ENCODE peak calls at places on chromosomes 1 and 21, in eight cellular contexts. V, U, E, I, R, G, Z and L are unnamed samples.
A peak's percentile ranks its signal among the peaks of the same experiment; 100 is the strongest.

GRCh38 chr1:90798883-90799282 is 81.8 kb upstream of the BARHL2 start:
- DNase-seq in V (no peak), U (no peak), E (no peak), I (no peak), R (no peak), G (no peak), Z (no peak), L (no peak)

GRCh38 chr21:26351661-26352060 is 181.1 kb upstream of the APP start:
- DNase-seq in V (no peak), U (no peak), E (no peak), I (no peak), R (no peak), G (no peak), Z (no peak), L (no peak)

GRCh38 chr1:56573311-56573710 is 6.1 kb downstream of the PLPP3 start:
- DNase-seq in V (no peak), U (no peak), E (no peak), I (no peak), R (no peak), G (no peak), Z (no peak), L (no peak)

GRCh38 chr21:38129711-38130110 is 127.1 kb upstream of the KCNJ15 start:
- DNase-seq in V (no peak), U (no peak), E (no peak), I (no peak), R (no peak), G (no peak), Z (no peak), L (no peak)

GRCh38 chr1:94783342-94784264 is 36.6 kb upstream of the SLC44A3 start:
- DNase-seq in V (peak; percentile 76), U (no peak), E (peak; percentile 99), I (no peak), R (no peak), G (no peak), Z (no peak), L (no peak)

GRCh38 chr1:203309115-203309429 is 3.8 kb downstream of the BTG2 start:
- DNase-seq in V (no peak), U (no peak), E (no peak), I (no peak), R (no peak), G (no peak), Z (no peak), L (no peak)

GRCh38 chr1:41388517-41388916 is 27.3 kb downstream of the FOXO6 start:
- DNase-seq in V (no peak), U (no peak), E (no peak), I (no peak), R (no peak), G (no peak), Z (no peak), L (no peak)

GRCh38 chr21:46111193-46111571 is 13.3 kb downstream of the COL6A2 start:
- DNase-seq in V (peak; percentile 10), U (peak; percentile 5), E (no peak), I (no peak), R (no peak), G (peak; percentile 49), Z (peak; percentile 37), L (peak; percentile 2)

GRCh38 chr1:224109981-224110380 is 3.9 kb upstream of the FBXO28 start:
- DNase-seq in V (no peak), U (no peak), E (no peak), I (no peak), R (no peak), G (no peak), Z (no peak), L (no peak)

GRCh38 chr1:178577882-178578281 is 65.0 kb downstream of the TEX35 start:
- DNase-seq in V (no peak), U (no peak), E (no peak), I (no peak), R (no peak), G (no peak), Z (no peak), L (no peak)

GRCh38 chr21:9758141-9758540 is 763.2 kb upstream of the TPTE start:
- DNase-seq in V (no peak), U (no peak), E (no peak), I (no peak), R (no peak), G (no peak), Z (no peak), L (no peak)
- TF ChIP-seq CTCF in V (no peak), U (no peak), E (no peak), I (no peak), R (no peak), G (no peak), Z (no peak), L (no peak)

GRCh38 chr1:165365344-165365743 is 8.8 kb upstream of the LMX1A start:
- DNase-seq in V (no peak), U (no peak), E (peak; percentile 57), I (no peak), R (no peak), G (no peak), Z (no peak), L (no peak)

GRCh38 chr1:165371588-165372235 is 15.2 kb upstream of the LMX1A start:
- DNase-seq in V (no peak), U (no peak), E (no peak), I (no peak), R (no peak), G (no peak), Z (no peak), L (no peak)

GRCh38 chr1:165364432-165365133 is 8.1 kb upstream of the LMX1A start:
- DNase-seq in V (no peak), U (no peak), E (peak; percentile 76), I (no peak), R (no peak), G (no peak), Z (no peak), L (no peak)

GRCh38 chr1:165369255-165369848 is 12.8 kb upstream of the LMX1A start:
- DNase-seq in V (peak; percentile 75), U (no peak), E (peak; percentile 51), I (peak; percentile 81), R (peak; percentile 64), G (no peak), Z (peak; percentile 75), L (no peak)

GRCh38 chr1:165367375-165367993 is 11.0 kb upstream of the LMX1A start:
- DNase-seq in V (peak; percentile 63), U (peak; percentile 51), E (peak; percentile 77), I (peak; percentile 91), R (peak; percentile 78), G (no peak), Z (peak; percentile 63), L (peak; percentile 93)
- TF ChIP-seq CTCF in V (peak; percentile 90), U (no peak), E (peak; percentile 93), I (peak; percentile 88), R (peak; percentile 94), G (peak; percentile 88), Z (peak; percentile 85), L (no peak)

DNA sequence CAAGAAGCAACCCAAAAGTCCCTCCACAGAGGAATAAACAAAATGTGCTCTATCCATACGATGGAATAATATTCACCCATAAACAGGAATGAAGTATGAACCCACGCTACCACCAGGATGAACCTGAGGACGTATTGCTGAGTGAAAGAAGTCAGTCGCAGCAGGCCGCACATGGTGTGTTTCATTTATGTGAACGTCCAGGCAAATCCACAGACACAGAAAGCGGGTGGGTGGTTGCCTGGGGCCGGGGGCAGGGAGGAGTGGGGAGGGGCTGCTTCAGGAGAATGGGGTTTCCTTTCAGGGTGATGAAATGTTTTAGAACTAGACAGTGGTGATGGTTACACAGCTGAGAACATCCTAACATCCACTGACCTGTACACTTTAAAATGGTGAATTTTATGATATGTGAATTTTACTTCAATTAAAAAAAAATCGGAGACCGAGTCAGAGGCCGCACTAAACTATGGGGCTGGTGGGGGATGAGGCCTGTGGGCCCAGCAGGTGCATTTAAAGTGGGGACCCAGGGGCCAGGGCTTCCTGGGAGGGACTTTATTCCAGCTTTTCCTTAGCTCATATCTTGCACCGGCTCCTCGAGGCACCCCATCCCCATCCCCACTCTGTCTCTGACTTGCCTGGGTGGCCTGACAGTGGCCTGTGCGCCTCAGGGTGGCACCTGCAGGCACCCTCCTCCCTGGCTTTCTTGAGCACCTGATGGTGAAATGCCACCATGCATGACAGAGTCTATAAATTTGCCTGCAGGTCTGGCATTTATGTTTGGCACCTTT is 392.6 kb upstream of the VAMP3 start:
- DNase-seq in V (no peak), U (no peak), E (no peak), I (no peak), R (no peak), G (no peak), Z (no peak), L (no peak)
- TF ChIP-seq CTCF in V (no peak), U (no peak), E (no peak), I (no peak), R (no peak), G (no peak), Z (no peak), L (no peak)

GRCh38 chr1:24989082-24989481 is 59.0 kb upstream of the RUNX3 start:
- DNase-seq in V (no peak), U (no peak), E (no peak), I (no peak), R (no peak), G (no peak), Z (no peak), L (no peak)
- TF ChIP-seq CTCF in V (no peak), U (no peak), E (no peak), I (no peak), R (no peak), G (no peak), Z (no peak), L (no peak)

DNA sequence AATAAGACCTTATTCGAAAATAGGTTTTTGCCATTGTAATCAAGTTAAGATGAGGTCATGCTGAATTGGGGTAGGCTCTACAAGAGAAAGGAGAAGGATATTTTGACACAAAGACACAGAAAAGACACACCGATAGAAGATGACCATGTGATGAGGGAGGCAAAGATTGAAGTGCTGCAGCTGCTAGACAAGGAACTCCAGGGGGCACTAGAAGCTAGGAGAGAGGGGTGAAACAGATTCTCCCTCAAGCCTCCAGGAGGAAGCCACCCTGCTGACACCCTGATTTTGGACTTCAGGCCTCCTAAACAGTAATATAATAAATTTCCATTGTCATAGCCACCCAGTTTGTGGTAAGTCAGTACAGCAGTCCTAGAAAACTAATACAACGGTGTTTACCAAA is 506.8 kb upstream of the CAMK1G start:
- DNase-seq in V (no peak), U (no peak), E (peak; percentile 7), I (no peak), R (peak; percentile 33), G (no peak), Z (no peak), L (no peak)
- TF ChIP-seq CTCF in V (peak; percentile 16), U (no peak), E (peak; percentile 17), I (no peak), R (peak; percentile 41), G (peak; percentile 20), Z (no peak), L (no peak)

DNA sequence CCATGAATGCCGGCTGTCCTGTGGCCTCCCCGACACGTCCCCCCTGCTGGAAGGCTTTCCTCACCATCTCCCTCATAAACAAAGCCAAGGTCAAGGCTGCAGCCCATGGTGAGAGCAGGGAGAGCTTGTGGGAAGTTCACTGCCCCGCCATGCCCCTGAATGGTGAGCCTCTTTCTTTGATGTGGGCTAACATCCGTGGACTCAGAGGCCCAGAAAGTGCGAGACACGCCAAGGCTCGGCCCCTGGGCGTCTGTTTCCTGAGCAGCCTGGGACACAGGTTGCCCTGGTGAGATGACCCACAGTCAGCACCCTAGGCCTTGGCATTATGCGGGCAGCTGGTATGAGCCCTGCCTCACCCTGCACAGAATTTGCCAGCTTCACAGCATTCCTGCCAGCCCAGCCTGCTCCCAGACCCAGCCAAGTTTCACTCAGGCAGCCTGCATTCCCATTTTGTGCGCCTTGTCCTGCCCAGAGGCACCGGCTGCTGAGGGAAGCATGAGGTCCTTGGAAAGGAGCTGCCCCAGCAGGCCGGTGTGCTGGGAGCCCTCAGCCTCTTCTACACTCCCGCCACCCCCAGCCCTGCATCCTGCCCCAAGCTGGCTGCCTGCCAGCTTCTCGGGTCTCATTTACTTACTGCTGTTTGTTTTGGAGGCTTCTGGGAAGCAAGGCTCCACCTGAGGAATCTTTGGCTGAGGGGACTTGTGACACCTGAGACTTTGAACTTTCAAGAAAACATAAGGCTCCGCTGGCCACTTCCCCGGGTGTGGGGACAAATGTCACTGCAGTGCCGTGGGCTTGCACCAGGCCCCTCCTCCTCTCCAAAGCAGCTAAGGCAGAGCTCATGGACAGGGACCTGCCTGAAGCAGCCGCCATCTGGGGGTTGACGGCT is 31.9 kb downstream of the NEK2 start:
- DNase-seq in V (peak; percentile 87), U (no peak), E (no peak), I (no peak), R (peak; percentile 19), G (no peak), Z (no peak), L (no peak)
- TF ChIP-seq CTCF in V (no peak), U (no peak), E (no peak), I (no peak), R (no peak), G (no peak), Z (no peak), L (no peak)